ENCODE peak calls at places on chromosomes 4 and X, in eight cellular contexts. One of them, this sample, is unnamed.

GRCh38 chr4:88012652-88013051 is 5.2 kb downstream of the PKD2 start:
- DNase-seq in lung: no peak
- DNase-seq in A549: no peak
- DNase-seq in OCI-LY7: peak; percentile 40
- DNase-seq in astrocyte of the spinal cord: no peak
- DNase-seq in colonic mucosa: no peak
- DNase-seq in GM06990: no peak
- DNase-seq in hepatocyte: no peak
- DNase-seq in this sample: no peak

GRCh38 chr4:169399976-169400767 is 129.4 kb upstream of the SH3RF1 start:
- DNase-seq in lung: no peak
- DNase-seq in GM06990: peak; percentile 18
- DNase-seq in A549: no peak
- DNase-seq in astrocyte of the spinal cord: no peak
- DNase-seq in OCI-LY7: no peak
- DNase-seq in hepatocyte: no peak
- DNase-seq in colonic mucosa: no peak
- DNase-seq in this sample: no peak

GRCh38 chrX:4550018-4550417 is 836.6 kb upstream of the PRKX start:
- DNase-seq in OCI-LY7: peak; percentile 3
- DNase-seq in GM06990: no peak
- DNase-seq in lung: no peak
- DNase-seq in hepatocyte: peak; percentile 16
- DNase-seq in A549: no peak
- DNase-seq in astrocyte of the spinal cord: no peak
- DNase-seq in colonic mucosa: no peak
- DNase-seq in this sample: no peak

GRCh38 chr4:159950707-159951106 is 847.8 kb downstream of the RAPGEF2 start:
- DNase-seq in OCI-LY7: no peak
- DNase-seq in GM06990: no peak
- DNase-seq in colonic mucosa: no peak
- DNase-seq in A549: no peak
- DNase-seq in lung: no peak
- DNase-seq in astrocyte of the spinal cord: no peak
- DNase-seq in hepatocyte: no peak
- DNase-seq in this sample: no peak

GRCh38 chrX:47172971-47173792 is 20.4 kb upstream of the UBA1 start:
- DNase-seq in A549: no peak
- DNase-seq in hepatocyte: no peak
- DNase-seq in GM06990: no peak
- DNase-seq in OCI-LY7: no peak
- DNase-seq in colonic mucosa: no peak
- DNase-seq in astrocyte of the spinal cord: no peak
- DNase-seq in lung: no peak
- DNase-seq in this sample: no peak

GRCh38 chr4:188423039-188423438 is 283.8 kb downstream of the TRIML1 start:
- DNase-seq in A549: peak; percentile 33
- DNase-seq in OCI-LY7: no peak
- DNase-seq in astrocyte of the spinal cord: no peak
- DNase-seq in lung: no peak
- DNase-seq in hepatocyte: no peak
- DNase-seq in colonic mucosa: no peak
- DNase-seq in GM06990: no peak
- DNase-seq in this sample: no peak

GRCh38 chr4:174538123-174538875 is 16.0 kb upstream of the HPGD start:
- DNase-seq in OCI-LY7: no peak
- DNase-seq in A549: no peak
- DNase-seq in GM06990: peak; percentile 50
- DNase-seq in lung: no peak
- DNase-seq in colonic mucosa: no peak
- DNase-seq in astrocyte of the spinal cord: no peak
- DNase-seq in hepatocyte: peak; percentile 6
- DNase-seq in this sample: no peak

GRCh38 chrX:2521927-2522386 is 21.2 kb upstream of the DHRSX start:
- DNase-seq in OCI-LY7: no peak
- DNase-seq in colonic mucosa: no peak
- DNase-seq in GM06990: peak; percentile 41
- DNase-seq in astrocyte of the spinal cord: no peak
- DNase-seq in hepatocyte: no peak
- DNase-seq in lung: no peak
- DNase-seq in A549: no peak
- DNase-seq in this sample: no peak

GRCh38 chrX:119015407-119016242 is 41.2 kb downstream of the LONRF3 start:
- DNase-seq in GM06990: peak; percentile 51
- DNase-seq in OCI-LY7: peak; percentile 59
- DNase-seq in lung: peak; percentile 41
- DNase-seq in hepatocyte: peak; percentile 21
- DNase-seq in colonic mucosa: no peak
- DNase-seq in astrocyte of the spinal cord: peak; percentile 85
- DNase-seq in A549: peak; percentile 14
- DNase-seq in this sample: peak; percentile 86

GRCh38 chrX:153474266-153474665 is 3.9 kb upstream of the HAUS7 start:
- DNase-seq in GM06990: no peak
- DNase-seq in hepatocyte: no peak
- DNase-seq in colonic mucosa: no peak
- DNase-seq in OCI-LY7: no peak
- DNase-seq in astrocyte of the spinal cord: no peak
- DNase-seq in A549: no peak
- DNase-seq in lung: no peak
- DNase-seq in this sample: no peak
- H3K4me3 ChIP-seq in GM06990: no peak overlapping the region
- H3K4me3 ChIP-seq in hepatocyte: no peak overlapping the region
- H3K4me3 ChIP-seq in colonic mucosa: no peak overlapping the region
- H3K4me3 ChIP-seq in OCI-LY7: no peak overlapping the region
- H3K4me3 ChIP-seq in astrocyte of the spinal cord: no peak overlapping the region
- H3K4me3 ChIP-seq in A549: no peak overlapping the region
- H3K4me3 ChIP-seq in lung: no peak overlapping the region
- H3K4me3 ChIP-seq in this sample: no peak overlapping the region

DNA sequence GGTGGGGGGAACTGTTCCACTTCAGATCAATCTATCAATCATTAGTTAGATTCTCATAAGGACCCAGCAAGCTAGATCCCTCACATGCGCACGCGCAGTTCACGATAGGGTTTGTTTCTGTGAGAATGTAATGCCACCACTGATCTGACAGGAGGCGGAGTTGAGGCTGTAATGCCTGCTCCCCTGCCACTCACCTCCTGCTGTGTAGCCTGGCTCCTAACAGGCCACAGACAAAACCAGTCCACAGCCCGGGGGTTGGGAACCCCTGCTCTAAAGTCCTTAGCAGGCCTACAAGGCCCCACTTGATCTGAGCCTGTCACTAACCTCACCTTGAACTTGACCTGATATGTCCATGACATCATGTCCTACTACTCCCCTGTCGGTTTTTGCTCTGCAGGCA is 30.3 kb downstream of the ARL9 start:
- DNase-seq in GM06990: no peak
- DNase-seq in hepatocyte: no peak
- DNase-seq in A549: no peak
- DNase-seq in lung: no peak
- DNase-seq in astrocyte of the spinal cord: no peak
- DNase-seq in colonic mucosa: no peak
- DNase-seq in OCI-LY7: no peak
- DNase-seq in this sample: no peak
- TF ChIP-seq CTCF in GM06990: no peak
- TF ChIP-seq CTCF in hepatocyte: no peak
- TF ChIP-seq CTCF in A549: no peak
- TF ChIP-seq CTCF in lung: no peak
- TF ChIP-seq CTCF in astrocyte of the spinal cord: no peak
- TF ChIP-seq CTCF in colonic mucosa: no peak
- TF ChIP-seq CTCF in OCI-LY7: no peak
- TF ChIP-seq CTCF in this sample: no peak

DNA sequence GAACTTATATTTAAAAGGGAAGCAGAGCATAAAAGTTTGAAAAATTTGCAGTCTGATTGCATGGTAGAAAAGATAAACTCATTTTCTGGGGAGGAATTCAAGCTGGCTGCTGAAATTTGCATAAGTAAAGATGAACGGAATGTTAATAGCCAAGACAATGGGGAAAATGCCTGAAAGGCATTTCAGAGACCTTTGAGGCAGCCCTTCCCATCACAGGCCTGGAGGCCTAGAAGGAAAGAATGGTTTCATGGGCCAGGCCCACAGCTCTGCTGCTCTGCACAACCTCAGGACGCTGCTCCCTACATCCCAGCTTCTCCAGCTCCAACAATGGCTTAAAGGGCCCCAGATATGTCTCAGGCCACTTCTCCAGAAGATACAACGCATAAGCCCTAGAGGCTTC is 46.9 kb upstream of the INPP4B start:
- DNase-seq in colonic mucosa: no peak
- DNase-seq in astrocyte of the spinal cord: no peak
- DNase-seq in hepatocyte: no peak
- DNase-seq in GM06990: no peak
- DNase-seq in OCI-LY7: no peak
- DNase-seq in A549: no peak
- DNase-seq in lung: no peak
- DNase-seq in this sample: no peak
- H3K4me3 ChIP-seq in colonic mucosa: no peak overlapping the region
- H3K4me3 ChIP-seq in astrocyte of the spinal cord: no peak overlapping the region
- H3K4me3 ChIP-seq in hepatocyte: no peak overlapping the region
- H3K4me3 ChIP-seq in GM06990: no peak overlapping the region
- H3K4me3 ChIP-seq in OCI-LY7: no peak overlapping the region
- H3K4me3 ChIP-seq in A549: no peak overlapping the region
- H3K4me3 ChIP-seq in lung: no peak overlapping the region
- H3K4me3 ChIP-seq in this sample: no peak overlapping the region

GRCh38 chrX:154531626-154532025 is 15.0 kb downstream of the G6PD start:
- DNase-seq in A549: no peak
- DNase-seq in colonic mucosa: no peak
- DNase-seq in lung: no peak
- DNase-seq in astrocyte of the spinal cord: peak; percentile 36
- DNase-seq in OCI-LY7: no peak
- DNase-seq in GM06990: no peak
- DNase-seq in hepatocyte: peak; percentile 54
- DNase-seq in this sample: peak; percentile 61

GRCh38 chrX:154526901-154527675 is 11.1 kb upstream of the FAM3A start:
- DNase-seq in GM06990: peak; percentile 64
- DNase-seq in colonic mucosa: peak; percentile 87
- DNase-seq in astrocyte of the spinal cord: peak; percentile 78
- DNase-seq in OCI-LY7: peak; percentile 80
- DNase-seq in lung: peak; percentile 76
- DNase-seq in hepatocyte: peak; percentile 90
- DNase-seq in A549: no peak
- DNase-seq in this sample: peak; percentile 74

GRCh38 chrX:154532690-154533089 is 14.0 kb downstream of the G6PD start:
- DNase-seq in OCI-LY7: no peak
- DNase-seq in astrocyte of the spinal cord: no peak
- DNase-seq in hepatocyte: no peak
- DNase-seq in GM06990: no peak
- DNase-seq in lung: no peak
- DNase-seq in colonic mucosa: no peak
- DNase-seq in A549: no peak
- DNase-seq in this sample: no peak

GRCh38 chrX:154529206-154529612 is 13.2 kb upstream of the FAM3A start:
- DNase-seq in astrocyte of the spinal cord: no peak
- DNase-seq in lung: no peak
- DNase-seq in colonic mucosa: no peak
- DNase-seq in GM06990: no peak
- DNase-seq in OCI-LY7: no peak
- DNase-seq in hepatocyte: no peak
- DNase-seq in A549: no peak
- DNase-seq in this sample: peak; percentile 46

DNA sequence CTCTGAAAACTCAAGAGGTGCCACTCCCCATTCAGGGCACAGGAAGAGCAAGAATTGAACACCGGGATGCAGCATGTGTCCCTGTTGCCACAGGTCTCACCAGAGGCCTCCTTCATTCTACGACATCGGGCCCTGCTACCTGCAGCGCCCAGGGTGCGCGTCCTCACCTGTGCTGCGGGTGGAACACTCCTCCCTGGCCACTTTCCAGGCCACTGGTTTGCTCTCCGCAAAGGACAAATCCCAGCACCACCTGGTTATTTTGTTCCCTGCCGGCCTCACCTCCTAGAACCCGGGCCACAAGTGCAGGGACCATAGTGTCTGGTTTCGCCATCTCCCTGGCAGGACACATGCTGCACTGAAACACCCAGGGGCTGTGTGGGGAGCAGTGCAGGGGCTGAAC is 14.3 kb upstream of the FAM3A start:
- DNase-seq in lung: no peak
- DNase-seq in colonic mucosa: no peak
- DNase-seq in astrocyte of the spinal cord: no peak
- DNase-seq in OCI-LY7: no peak
- DNase-seq in GM06990: no peak
- DNase-seq in A549: no peak
- DNase-seq in hepatocyte: no peak
- DNase-seq in this sample: no peak
- TF ChIP-seq CTCF in lung: no peak
- TF ChIP-seq CTCF in colonic mucosa: no peak
- TF ChIP-seq CTCF in astrocyte of the spinal cord: no peak
- TF ChIP-seq CTCF in OCI-LY7: no peak
- TF ChIP-seq CTCF in GM06990: no peak
- TF ChIP-seq CTCF in A549: no peak
- TF ChIP-seq CTCF in hepatocyte: no peak
- TF ChIP-seq CTCF in this sample: no peak

DNA sequence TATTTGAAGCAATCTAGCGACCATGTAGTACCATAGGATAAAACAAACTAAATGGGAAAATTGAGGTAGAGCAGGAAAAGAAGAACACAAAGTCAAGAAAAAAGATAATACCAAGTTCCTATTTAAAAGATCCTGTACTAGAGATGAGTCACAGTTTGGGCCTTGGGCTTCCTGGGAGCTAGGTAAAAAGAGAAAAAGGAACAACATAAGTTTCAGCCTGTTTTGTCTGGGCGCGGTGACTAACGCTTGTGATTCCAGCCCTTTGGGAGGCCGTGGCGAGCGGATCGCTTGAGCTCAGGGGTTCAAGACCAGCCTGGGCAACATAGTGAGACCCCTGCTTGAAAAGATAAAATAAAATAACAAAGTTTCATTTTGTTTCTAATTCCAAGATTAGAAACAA is 14.0 kb upstream of the TMEM156 start:
- DNase-seq in A549: no peak
- DNase-seq in colonic mucosa: no peak
- DNase-seq in lung: no peak
- DNase-seq in OCI-LY7: no peak
- DNase-seq in GM06990: no peak
- DNase-seq in hepatocyte: no peak
- DNase-seq in astrocyte of the spinal cord: peak; percentile 80
- DNase-seq in this sample: peak; percentile 91
- H3K4me3 ChIP-seq in A549: peak overlapping the region; percentile 66
- H3K4me3 ChIP-seq in colonic mucosa: no peak overlapping the region
- H3K4me3 ChIP-seq in lung: no peak overlapping the region
- H3K4me3 ChIP-seq in OCI-LY7: peak overlapping the region; percentile 75
- H3K4me3 ChIP-seq in GM06990: peak overlapping the region; percentile 79
- H3K4me3 ChIP-seq in hepatocyte: peak overlapping the region; percentile 87
- H3K4me3 ChIP-seq in astrocyte of the spinal cord: peak overlapping the region; percentile 69
- H3K4me3 ChIP-seq in this sample: peak overlapping the region; percentile 62

This sample was measured in cardiac fibroblast.